ENCODE peak calls at places on chromosomes 2 and 18, in four cellular contexts. H is MG63, I is keratinocyte, G is Karpas-422. Y is an unnamed sample. For H3K9me3, the result is how much of the 10 kb centered on the place peaks cover.

GRCh38 chr2:19796036-19796703 is 105.6 kb downstream of the TTC32 start:
- DNase-seq in I (no peak), G (no peak), H (no peak), Y (peak)

GRCh38 chr18:58396966-58397365 is 231.9 kb downstream of the ALPK2 start:
- DNase-seq in G (no peak), H (no peak), I (no peak), Y (no peak)

GRCh38 chr18:5669585-5669984 is 125.8 kb upstream of the EPB41L3 start:
- DNase-seq in I (no peak), G (no peak), H (no peak), Y (no peak)

GRCh38 chr2:21395366-21395765 is 271.6 kb downstream of the TDRD15 start:
- DNase-seq in G (peak), H (no peak), I (no peak), Y (no peak)

GRCh38 chr18:79371536-79372210 is 24.1 kb upstream of the NFATC1 start:
- DNase-seq in G (no peak), H (no peak), I (no peak), Y (no peak)

GRCh38 chr18:46474487-46475366 is 182.3 kb downstream of the LOXHD1 start:
- DNase-seq in G (no peak), H (no peak), I (no peak), Y (no peak)

GRCh38 chr18:73479472-73479871 is 611.7 kb upstream of the NETO1 start:
- DNase-seq in G (no peak), I (no peak), H (peak), Y (peak)

GRCh38 chr2:88711331-88711730 is 19.9 kb downstream of the RPIA start:
- DNase-seq in I (no peak), G (no peak), H (no peak), Y (no peak)

GRCh38 chr2:42791606-42792005 is 777 bp downstream of the HAAO start:
- DNase-seq in I (no peak), H (no peak), G (no peak), Y (no peak)
- H3K9me3 ChIP-seq in I (under half), H (under half), G (under half), Y (under half)

GRCh38 chr2:135820003-135820618 is 16.9 kb downstream of the LCT start:
- DNase-seq in G (no peak), H (peak), I (no peak), Y (no peak)

GRCh38 chr2:135819211-135819610 is 17.8 kb downstream of the LCT start:
- DNase-seq in H (peak), I (no peak), G (no peak), Y (no peak)

GRCh38 chr2:135815269-135815668 is 21.7 kb downstream of the LCT start:
- DNase-seq in G (no peak), I (no peak), H (no peak), Y (no peak)

GRCh38 chr2:135817466-135817865 is 19.5 kb downstream of the LCT start:
- DNase-seq in G (no peak), H (no peak), I (no peak), Y (no peak)

DNA sequence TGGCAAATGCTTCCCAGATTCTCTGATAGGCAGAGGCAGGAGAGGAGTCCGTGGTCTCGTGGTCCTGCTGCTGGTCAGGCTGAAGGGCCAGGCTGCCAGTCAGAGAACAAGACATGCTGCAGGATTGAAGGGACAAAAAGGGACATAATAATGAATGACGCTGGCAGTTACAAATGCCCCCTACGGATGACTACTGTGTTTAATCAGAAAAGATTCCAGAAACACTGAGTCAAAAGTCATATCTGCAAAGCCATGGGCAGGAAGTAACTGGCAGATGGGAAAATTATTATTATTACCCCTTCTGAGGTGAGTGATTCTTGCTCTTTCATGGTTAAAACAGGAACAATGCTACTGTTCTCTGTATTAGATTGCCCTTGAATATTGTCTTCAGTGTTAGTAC is 19.0 kb downstream of the LCT start:
- DNase-seq in G (no peak), H (no peak), I (no peak), Y (no peak)
- H3K9me3 ChIP-seq in G (under half), H (under half), I (under half), Y (under half)

GRCh38 chr2:16247371-16248177 is 307.2 kb downstream of the MYCN start:
- DNase-seq in G (no peak), H (no peak), I (no peak), Y (no peak)
- H3K9me3 ChIP-seq in G (under half), H (under half), I (under half), Y (under half)

DNA sequence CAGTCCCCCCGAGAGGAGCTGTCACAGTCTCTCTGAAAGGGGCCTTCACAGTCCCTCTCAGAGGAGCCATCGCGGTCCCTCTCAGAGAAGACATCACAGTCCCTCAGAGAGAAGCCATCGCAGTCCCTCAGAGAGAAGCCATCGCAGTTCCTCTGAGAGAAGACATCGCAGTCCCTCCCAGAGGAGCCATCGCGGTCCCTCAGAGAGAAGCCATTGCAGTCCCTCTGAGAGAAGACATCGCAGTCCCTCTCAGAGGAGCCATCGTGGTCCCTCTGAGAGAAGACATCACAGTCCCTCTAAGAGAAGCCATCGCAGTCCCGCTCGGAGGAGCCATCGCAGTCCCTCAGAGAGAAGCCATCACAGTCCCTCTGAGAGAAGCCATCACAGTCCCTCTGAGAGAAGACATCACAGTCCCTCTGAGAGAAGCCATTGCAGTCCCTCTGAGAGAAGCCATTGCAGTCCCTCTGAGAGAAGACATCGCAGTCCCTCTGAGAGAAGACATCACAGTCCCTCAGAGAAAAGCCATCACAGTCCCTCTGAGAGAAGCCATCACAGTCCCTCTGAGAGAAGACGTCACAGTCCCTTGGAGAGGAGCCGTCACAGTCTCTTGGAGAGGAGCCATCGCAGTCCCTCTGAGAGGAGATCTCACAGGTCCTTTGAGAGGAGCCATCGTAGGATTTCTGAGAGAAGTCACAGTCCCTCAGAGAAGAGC is 1.3 kb upstream of the ZNF512 start:
- DNase-seq in G (peak), I (no peak), H (no peak), Y (no peak)
- H3K9me3 ChIP-seq in G (under half), I (under half), H (under half), Y (under half)

DNA sequence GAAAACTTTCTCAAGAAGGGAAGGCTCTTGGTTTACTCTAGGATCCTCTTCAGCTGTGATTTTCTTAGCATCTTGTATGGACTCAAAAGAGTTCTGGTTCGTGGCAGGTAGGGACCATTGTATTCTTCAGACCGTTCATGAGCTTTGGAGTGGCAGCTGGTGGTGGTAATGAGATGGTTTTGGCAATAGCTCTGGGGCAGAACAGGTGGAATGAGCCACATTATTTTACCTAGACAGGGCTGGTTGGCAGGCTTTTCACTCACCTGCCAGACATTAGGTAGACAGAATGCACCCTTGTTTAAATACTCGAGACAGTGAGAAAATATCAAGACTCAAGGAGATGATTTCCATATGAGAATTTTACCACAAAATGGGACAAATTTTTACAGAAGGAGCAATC is 26.2 kb upstream of the MGAT5 start:
- DNase-seq in I (no peak), G (no peak), H (no peak), Y (no peak)
- H3K9me3 ChIP-seq in I (under half), G (under half), H (under half), Y (under half)

DNA sequence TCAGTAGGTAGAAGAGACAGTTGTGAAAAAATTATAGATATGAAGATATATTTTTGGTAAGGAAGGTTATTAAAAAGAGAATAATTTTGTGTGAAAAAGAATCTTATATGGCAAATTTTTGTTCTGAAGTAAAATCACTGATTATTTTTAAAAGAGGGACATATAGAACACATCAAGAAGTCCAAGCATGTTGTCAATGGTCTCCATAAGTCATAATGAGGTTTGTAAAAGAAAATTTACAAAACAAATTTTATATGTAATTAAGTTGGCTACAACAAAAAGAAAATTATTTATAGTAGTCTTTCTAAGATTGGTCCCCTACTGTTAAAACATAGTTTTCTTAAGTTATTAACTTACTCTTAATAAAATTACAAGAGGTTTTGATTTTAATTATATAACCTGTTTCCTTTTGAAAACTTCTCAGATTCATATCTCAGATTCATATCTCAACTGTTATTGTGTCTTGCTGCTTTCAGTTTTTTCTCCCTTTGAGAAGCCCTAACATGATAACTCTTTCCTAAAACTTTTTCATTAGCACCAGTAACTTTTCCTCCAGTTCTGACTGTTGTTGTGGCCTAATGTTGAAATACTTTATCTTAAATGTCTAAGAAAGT is 81.2 kb downstream of the SH3YL1 start:
- DNase-seq in I (no peak), G (no peak), H (no peak), Y (no peak)
- H3K9me3 ChIP-seq in I (under half), G (under half), H (under half), Y (under half)

DNA sequence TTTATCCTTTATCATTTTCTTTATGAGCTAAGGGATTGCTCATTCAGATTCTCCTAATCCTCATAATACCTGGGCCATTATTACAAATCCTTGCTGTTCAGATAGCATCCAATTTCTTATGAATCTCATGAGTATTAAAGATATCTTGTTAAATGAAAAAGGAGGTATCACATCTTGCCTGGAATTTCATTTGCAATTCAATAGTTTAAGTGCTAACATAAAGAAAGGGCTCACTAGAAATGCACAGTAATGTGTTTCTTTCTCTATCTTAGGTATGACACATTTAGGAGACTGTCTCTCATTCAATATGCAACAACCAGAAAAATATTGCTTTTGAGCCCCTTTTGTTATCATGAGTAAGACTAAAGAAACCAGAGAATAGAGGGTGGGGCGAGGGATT is 918.5 kb downstream of the CBLN2 start:
- DNase-seq in G (no peak), H (no peak), I (no peak), Y (no peak)
- H3K9me3 ChIP-seq in G (half or more), H (under half), I (under half), Y (under half)

Y was measured in adipocyte.